ENCODE peak calls at places on chromosomes 1 and 21, in ten cellular contexts. H, Y, U, D, J, S, M, I, P and L are unnamed samples.

GRCh38 chr1:64172458-64172983 is 30.9 kb upstream of the UBE2U start:
- DNase-seq in H (no peak), Y (no peak), U (peak), D (no peak), J (no peak), S (no peak), M (peak), I (no peak), P (no peak), L (no peak)

GRCh38 chr1:89254658-89255287 is 17.9 kb downstream of the GBP5 start:
- DNase-seq in H (no peak), Y (no peak), U (no peak), D (peak), J (no peak), S (no peak), M (no peak), I (no peak), P (no peak), L (no peak)

GRCh38 chr1:32339363-32339978 is 3.4 kb upstream of the MARCKSL1 start:
- DNase-seq in H (no peak), Y (no peak), U (peak), D (no peak), J (no peak), S (no peak), M (peak), I (no peak), P (no peak), L (peak)

GRCh38 chr1:79945391-79945790 is 938.9 kb upstream of the ADGRL4 start:
- DNase-seq in H (no peak), Y (no peak), U (no peak), D (no peak), J (no peak), S (no peak), M (no peak), I (no peak), P (no peak), L (no peak)

GRCh38 chr1:151005729-151006330 is 872 bp downstream of the MINDY1 start:
- DNase-seq in H (no peak), Y (no peak), U (no peak), D (no peak), J (no peak), S (no peak), M (no peak), I (no peak), P (no peak), L (no peak)

GRCh38 chr1:221172836-221173235 is 293.6 kb downstream of the HLX start:
- DNase-seq in H (no peak), Y (no peak), U (no peak), D (no peak), J (no peak), S (no peak), M (no peak), I (no peak), P (no peak), L (no peak)

GRCh38 chr1:97160796-97161195 is 439.2 kb downstream of the PTBP2 start:
- DNase-seq in H (no peak), Y (no peak), U (peak), D (no peak), J (no peak), S (no peak), M (peak), I (no peak), P (no peak), L (no peak)

GRCh38 chr1:240712014-240712731 is 100.2 kb upstream of the GREM2 start:
- DNase-seq in H (no peak), Y (no peak), U (no peak), D (no peak), J (no peak), S (no peak), M (peak), I (no peak), P (no peak), L (no peak)

GRCh38 chr1:172180886-172181285 is 239.6 kb upstream of the C1orf105 start:
- DNase-seq in H (peak), Y (peak), U (peak), D (no peak), J (peak), S (peak), M (peak), I (peak), P (peak), L (peak)

GRCh38 chr21:34950980-34951379 is 98.1 kb downstream of the RUNX1 start:
- DNase-seq in H (no peak), Y (no peak), U (no peak), D (no peak), J (no peak), S (no peak), M (no peak), I (no peak), P (no peak), L (no peak)

GRCh38 chr21:45357436-45358260 is 47.3 kb upstream of the COL18A1 start:
- DNase-seq in H (peak), Y (peak), U (peak), D (no peak), J (peak), S (no peak), M (no peak), I (peak), P (peak), L (no peak)

GRCh38 chr21:45355573-45355972 is 49.4 kb upstream of the COL18A1 start:
- DNase-seq in H (no peak), Y (no peak), U (no peak), D (no peak), J (no peak), S (no peak), M (no peak), I (no peak), P (no peak), L (no peak)

GRCh38 chr21:45356653-45357435 is 48.1 kb upstream of the COL18A1 start:
- DNase-seq in H (no peak), Y (no peak), U (no peak), D (no peak), J (no peak), S (no peak), M (no peak), I (no peak), P (no peak), L (no peak)

GRCh38 chr21:45354970-45355369 is 50.0 kb upstream of the COL18A1 start:
- DNase-seq in H (no peak), Y (no peak), U (peak), D (no peak), J (no peak), S (no peak), M (no peak), I (no peak), P (no peak), L (no peak)

DNA sequence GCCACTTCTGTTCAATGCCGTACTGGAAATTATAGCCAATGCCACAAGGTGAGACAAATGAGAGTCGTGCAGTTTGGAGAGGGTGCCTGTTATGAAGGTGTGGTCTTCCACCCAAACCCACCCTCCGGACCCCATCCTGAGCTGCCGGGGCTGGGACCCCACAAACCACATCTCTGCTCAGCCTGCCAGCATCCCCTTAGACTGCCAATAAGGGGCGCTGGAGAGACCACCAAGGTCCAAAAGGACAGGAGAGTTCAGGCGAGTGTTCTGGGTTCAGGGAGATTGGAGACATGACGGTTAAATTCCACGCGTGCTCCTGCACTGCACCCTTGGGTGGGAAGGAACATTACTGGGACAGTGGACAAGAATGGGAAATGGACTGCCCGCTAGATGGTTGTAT is 48.7 kb upstream of the COL18A1 start:
- DNase-seq in H (no peak), Y (no peak), U (no peak), D (no peak), J (no peak), S (no peak), M (no peak), I (no peak), P (no peak), L (no peak)
- TF ChIP-seq CTCF in H (no peak), Y (no peak), U (no peak), D (no peak), J (no peak), S (no peak), M (no peak), I (no peak), P (no peak), L (peak)

DNA sequence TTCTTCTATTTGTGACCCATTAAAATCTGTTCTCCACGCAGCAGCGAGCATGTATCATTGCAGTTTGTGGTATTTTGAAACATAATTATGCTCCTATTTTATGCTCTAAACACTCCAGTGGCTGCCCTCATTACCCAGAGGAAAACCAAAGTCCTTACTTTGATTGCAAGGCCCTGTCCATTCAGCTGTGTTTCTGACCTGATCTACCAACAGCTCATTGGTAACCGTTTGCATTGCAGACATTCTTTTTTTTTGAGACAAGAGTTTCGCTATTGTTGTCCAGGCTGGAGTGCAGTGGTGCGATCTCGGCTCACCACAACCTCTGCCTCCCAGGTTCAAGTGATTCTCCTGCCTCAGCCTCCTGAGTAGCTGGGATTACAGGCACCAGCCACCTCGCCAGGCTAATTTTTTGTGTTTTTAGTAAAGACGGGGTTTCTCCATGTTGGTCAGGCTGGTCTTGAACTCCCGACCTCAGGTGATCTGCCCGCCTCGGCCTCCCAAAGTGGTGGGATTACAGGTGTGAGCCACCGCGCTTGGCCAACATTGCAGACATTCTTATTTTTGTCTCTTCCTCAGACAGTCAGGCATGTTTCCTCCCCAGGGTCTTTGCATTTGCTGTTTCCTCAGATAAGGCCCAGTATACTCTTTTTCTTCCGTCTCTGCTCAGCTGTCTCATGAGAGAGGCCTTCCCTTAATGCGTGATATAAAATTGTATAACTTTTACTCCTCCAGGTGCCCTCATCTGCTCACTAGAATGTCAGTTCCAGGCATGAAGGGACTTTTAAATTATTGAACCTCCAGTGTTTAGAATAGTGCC is 32.5 kb downstream of the THRAP3 start:
- DNase-seq in H (no peak), Y (no peak), U (no peak), D (no peak), J (no peak), S (no peak), M (no peak), I (no peak), P (no peak), L (no peak)
- H3K27ac ChIP-seq in H (peak), Y (no peak), U (no peak), D (peak), J (peak), S (no peak), M (no peak), I (no peak), P (no peak), L (no peak)

GRCh38 chr1:153356392-153357075 is 1.1 kb upstream of the S100A9 start:
- DNase-seq in H (no peak), Y (no peak), U (no peak), D (no peak), J (no peak), S (no peak), M (no peak), I (no peak), P (no peak), L (no peak)

GRCh38 chr1:153359241-153359640 is 1.6 kb downstream of the S100A9 start:
- DNase-seq in H (no peak), Y (no peak), U (no peak), D (no peak), J (no peak), S (no peak), M (no peak), I (no peak), P (no peak), L (no peak)

GRCh38 chr1:153357076-153357852 is 390 bp upstream of the S100A9 start:
- DNase-seq in H (peak), Y (peak), U (no peak), D (no peak), J (peak), S (peak), M (no peak), I (peak), P (peak), L (no peak)

GRCh38 chr1:153358691-153358975 is 979 bp downstream of the S100A9 start:
- DNase-seq in H (no peak), Y (no peak), U (no peak), D (no peak), J (no peak), S (no peak), M (no peak), I (no peak), P (no peak), L (no peak)

GRCh38 chr1:153357853-153358690 is at the start of gene S100A9:
- DNase-seq in H (no peak), Y (no peak), U (no peak), D (no peak), J (no peak), S (no peak), M (no peak), I (no peak), P (no peak), L (no peak)
- H3K4me3 ChIP-seq in H (peak), Y (peak), U (no peak), D (no peak), J (peak), S (no peak), M (no peak), I (no peak), P (no peak), L (no peak)

DNA sequence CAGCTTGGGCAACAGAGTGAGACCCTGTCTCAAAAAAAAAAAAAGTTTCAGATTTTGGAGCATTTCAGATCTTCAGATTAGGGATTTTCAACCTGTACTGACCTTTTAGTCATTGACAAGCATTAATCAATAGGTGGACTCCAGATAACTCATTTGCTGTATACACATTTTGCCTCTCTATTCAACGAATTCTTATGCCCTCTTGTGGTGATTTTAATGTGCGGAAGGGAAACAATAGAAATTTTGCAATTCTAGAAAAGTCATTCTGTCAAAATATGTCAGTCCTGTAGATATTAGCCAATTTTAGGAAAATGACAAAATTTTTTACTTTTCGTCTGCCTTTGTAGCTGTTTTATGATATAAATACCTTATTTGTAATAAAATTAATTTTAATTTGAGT is 11.6 kb upstream of the OR2G2 start:
- DNase-seq in H (no peak), Y (no peak), U (no peak), D (peak), J (no peak), S (no peak), M (no peak), I (no peak), P (no peak), L (no peak)
- TF ChIP-seq CTCF in H (peak), Y (no peak), U (no peak), D (peak), J (no peak), S (no peak), M (peak), I (peak), P (no peak), L (no peak)

GRCh38 chr1:22709891-22710687 is 550 bp upstream of the EPHB2 start:
- DNase-seq in H (peak), Y (no peak), U (peak), D (peak), J (peak), S (no peak), M (peak), I (peak), P (peak), L (peak)
- H3K27ac ChIP-seq in H (no peak), Y (no peak), U (no peak), D (peak), J (no peak), S (no peak), M (no peak), I (peak), P (no peak), L (no peak)

DNA sequence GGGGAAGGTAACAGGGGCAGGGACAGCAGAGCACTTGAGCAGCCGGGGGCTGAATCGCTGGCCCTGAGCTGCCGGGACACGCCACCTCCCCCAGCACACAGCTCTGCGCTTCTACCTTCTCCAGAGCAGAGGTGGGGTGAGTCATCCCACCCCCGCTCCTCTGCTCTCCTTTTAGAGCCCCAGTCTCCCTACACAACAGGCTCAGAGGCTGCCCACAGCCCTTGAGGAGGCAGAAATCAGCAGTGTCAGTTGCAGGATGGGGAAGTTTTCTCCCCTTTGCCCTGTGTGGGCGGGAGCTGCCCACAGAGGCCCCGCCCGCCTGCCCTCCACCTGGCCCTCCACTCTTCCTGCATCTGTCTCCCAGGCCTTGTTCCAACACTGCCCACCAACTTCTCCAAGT is 94.6 kb downstream of the STUM start:
- DNase-seq in H (peak), Y (no peak), U (peak), D (no peak), J (peak), S (no peak), M (peak), I (no peak), P (peak), L (peak)
- H3K4me3 ChIP-seq in H (no peak), Y (no peak), U (no peak), D (no peak), J (no peak), S (no peak), M (no peak), I (no peak), P (no peak), L (no peak)

GRCh38 chr1:207404849-207405525 is 49.1 kb upstream of the CR2 start:
- DNase-seq in H (no peak), Y (no peak), U (peak), D (peak), J (no peak), S (no peak), M (peak), I (no peak), P (no peak), L (peak)

GRCh38 chr1:207398986-207399385 is 55.1 kb upstream of the CR2 start:
- DNase-seq in H (no peak), Y (no peak), U (no peak), D (no peak), J (no peak), S (no peak), M (no peak), I (no peak), P (no peak), L (no peak)

GRCh38 chr1:207397525-207397926 is 56.6 kb upstream of the CR2 start:
- DNase-seq in H (no peak), Y (no peak), U (no peak), D (no peak), J (no peak), S (no peak), M (no peak), I (no peak), P (no peak), L (peak)

GRCh38 chr1:207402744-207403143 is 51.4 kb upstream of the CR2 start:
- DNase-seq in H (no peak), Y (no peak), U (no peak), D (no peak), J (no peak), S (no peak), M (no peak), I (no peak), P (no peak), L (no peak)

GRCh38 chr1:207401578-207401977 is 52.5 kb upstream of the CR2 start:
- DNase-seq in H (no peak), Y (no peak), U (no peak), D (no peak), J (no peak), S (no peak), M (no peak), I (no peak), P (no peak), L (no peak)
- TF ChIP-seq CTCF in H (no peak), Y (no peak), U (no peak), D (no peak), J (no peak), S (no peak), M (no peak), I (no peak), P (no peak), L (no peak)